ENCODE peak calls at places on chromosomes 4 and X, in four cellular contexts. T, C, G and W are unnamed samples.

GRCh38 chr4:143202824-143203223 is 18.1 kb downstream of the USP38 start:
- DNase-seq in G (no peak), C (no peak), T (no peak), W (no peak)

GRCh38 chr4:74206088-74206826 is 48.3 kb downstream of the MTHFD2L start:
- DNase-seq in C (no peak), T (peak; percentile 56), G (no peak), W (no peak)

GRCh38 chr4:70863099-70863790 is 23.6 kb upstream of the GRSF1 start:
- DNase-seq in G (no peak), T (no peak), C (no peak), W (no peak)

GRCh38 chr4:25757452-25757851 is 101.8 kb downstream of the SLC34A2 start:
- DNase-seq in G (no peak), T (no peak), C (no peak), W (no peak)

GRCh38 chr4:17380347-17380746 is 131.5 kb downstream of the QDPR start:
- DNase-seq in C (no peak), G (no peak), T (no peak), W (no peak)

GRCh38 chr4:175280153-175280552 is 362.0 kb downstream of the ADAM29 start:
- DNase-seq in T (no peak), G (no peak), C (no peak), W (no peak)

GRCh38 chr4:89108068-89108467 is 3.3 kb upstream of the TIGD2 start:
- DNase-seq in C (no peak), T (no peak), G (no peak), W (no peak)

GRCh38 chr4:8268901-8269534 is 536 bp upstream of the HTRA3 start:
- DNase-seq in T (no peak), G (no peak), C (no peak), W (no peak)

GRCh38 chrX:130916636-130917422 is 13.8 kb upstream of the ENOX2 start:
- DNase-seq in C (no peak), T (no peak), G (peak; percentile 34), W (peak; percentile 35)

GRCh38 chr4:126038492-126039236 is 723.9 kb downstream of the FAT4 start:
- DNase-seq in C (no peak), G (no peak), T (no peak), W (no peak)

GRCh38 chr4:71187399-71188196 is 151.2 kb upstream of the SLC4A4 start:
- DNase-seq in C (no peak), G (peak; percentile 22), T (peak; percentile 86), W (peak; percentile 56)

GRCh38 chr4:150018257-150018656 is 60.0 kb upstream of the DCLK2 start:
- DNase-seq in T (no peak), C (no peak), G (no peak), W (no peak)

GRCh38 chr4:139419388-139419914 is 34.5 kb upstream of the RAB33B start:
- DNase-seq in G (no peak), C (no peak), T (peak; percentile 12), W (peak; percentile 38)

GRCh38 chr4:60463846-60464502 is 736.2 kb upstream of the ADGRL3 start:
- DNase-seq in G (no peak), C (no peak), T (no peak), W (no peak)

GRCh38 chr4:102849579-102850104 is 19.1 kb upstream of the CISD2 start:
- DNase-seq in T (no peak), G (no peak), C (no peak), W (no peak)

GRCh38 chrX:76420237-76420636 is 7.3 kb upstream of the MAGEE1 start:
- DNase-seq in C (no peak), G (no peak), T (no peak), W (no peak)

GRCh38 chrX:28586291-28586690 is 955 bp upstream of the IL1RAPL1 start:
- DNase-seq in G (no peak), T (no peak), C (no peak), W (peak; percentile 10)